ENCODE peak calls at places on chromosomes 3 and 15, in ten cellular contexts. H, V, Q, A, K, P, C, I, T and N are unnamed samples. For H3K36me3, the result is how much of the 10 kb centered on the place peaks cover.

GRCh38 chr3:102605146-102605545 is 170.3 kb downstream of the ZPLD1 start:
- DNase-seq in H (no peak), V (no peak), Q (no peak), A (no peak), K (no peak), P (no peak), C (no peak), I (no peak), T (no peak), N (no peak)

GRCh38 chr3:193782280-193782654 is 189.3 kb downstream of the OPA1 start:
- DNase-seq in H (no peak), V (peak), Q (no peak), A (no peak), K (no peak), P (no peak), C (peak), I (no peak), T (no peak), N (no peak)

GRCh38 chr3:67291287-67292252 is 293.5 kb downstream of the KBTBD8 start:
- DNase-seq in H (no peak), V (no peak), Q (no peak), A (no peak), K (no peak), P (no peak), C (no peak), I (no peak), T (no peak), N (no peak)

GRCh38 chr3:12822725-12823373 is 18.5 kb downstream of the RPL32 start:
- DNase-seq in H (no peak), V (no peak), Q (no peak), A (no peak), K (no peak), P (no peak), C (peak), I (no peak), T (no peak), N (peak)

GRCh38 chr3:104178695-104179094 is 1188.0 kb upstream of the ALCAM start:
- DNase-seq in H (no peak), V (no peak), Q (no peak), A (no peak), K (no peak), P (no peak), C (no peak), I (no peak), T (no peak), N (no peak)

GRCh38 chr3:107421881-107422280 is 44.6 kb downstream of the CCDC54 start:
- DNase-seq in H (no peak), V (no peak), Q (no peak), A (no peak), K (no peak), P (no peak), C (no peak), I (no peak), T (no peak), N (no peak)

GRCh38 chr3:146100825-146101444 is 60.0 kb downstream of the PLOD2 start:
- DNase-seq in H (no peak), V (no peak), Q (no peak), A (no peak), K (no peak), P (no peak), C (no peak), I (no peak), T (no peak), N (no peak)

GRCh38 chr3:116963802-116964201 is 254.2 kb downstream of the TUSC7 start:
- DNase-seq in H (no peak), V (no peak), Q (no peak), A (no peak), K (no peak), P (no peak), C (no peak), I (no peak), T (no peak), N (no peak)

GRCh38 chr3:171416061-171416460 is 44.1 kb downstream of the TNIK start:
- DNase-seq in H (no peak), V (no peak), Q (no peak), A (no peak), K (no peak), P (no peak), C (no peak), I (no peak), T (no peak), N (no peak)

GRCh38 chr15:40756938-40757337 is 1.9 kb upstream of the RMDN3 start:
- DNase-seq in H (no peak), V (no peak), Q (no peak), A (no peak), K (no peak), P (no peak), C (no peak), I (peak), T (no peak), N (no peak)

GRCh38 chr15:41782486-41783271 is 8.4 kb downstream of the MAPKBP1 start:
- DNase-seq in H (no peak), V (no peak), Q (no peak), A (no peak), K (no peak), P (no peak), C (no peak), I (no peak), T (no peak), N (no peak)

GRCh38 chr3:70738310-70738681 is 425.9 kb upstream of the MDFIC2 start:
- DNase-seq in H (no peak), V (no peak), Q (no peak), A (no peak), K (no peak), P (no peak), C (peak), I (no peak), T (no peak), N (no peak)

GRCh38 chr15:67370206-67370954 is 115.8 kb downstream of the IQCH start:
- DNase-seq in H (no peak), V (no peak), Q (no peak), A (no peak), K (no peak), P (no peak), C (no peak), I (no peak), T (no peak), N (no peak)

GRCh38 chr3:129947916-129948315 is 26.6 kb upstream of the TRH start:
- DNase-seq in H (no peak), V (no peak), Q (no peak), A (no peak), K (no peak), P (no peak), C (no peak), I (no peak), T (no peak), N (no peak)

GRCh38 chr3:147298511-147298982 is 107.8 kb downstream of the ZIC4 start:
- DNase-seq in H (no peak), V (no peak), Q (no peak), A (no peak), K (peak), P (no peak), C (peak), I (no peak), T (no peak), N (no peak)

GRCh38 chr3:82999777-83000176 is 1238.3 kb upstream of the GBE1 start:
- DNase-seq in H (no peak), V (no peak), Q (no peak), A (no peak), K (no peak), P (no peak), C (no peak), I (no peak), T (no peak), N (no peak)

GRCh38 chr3:133674290-133674912 is 12.7 kb upstream of the TOPBP1 start:
- DNase-seq in H (no peak), V (no peak), Q (no peak), A (no peak), K (peak), P (no peak), C (no peak), I (peak), T (no peak), N (peak)

GRCh38 chr3:134039161-134039862 is 9.6 kb upstream of the SLCO2A1 start:
- DNase-seq in H (no peak), V (no peak), Q (peak), A (no peak), K (no peak), P (peak), C (peak), I (no peak), T (no peak), N (peak)

GRCh38 chr3:11143476-11143875 is 10.8 kb upstream of the HRH1 start:
- DNase-seq in H (no peak), V (no peak), Q (no peak), A (no peak), K (no peak), P (no peak), C (no peak), I (no peak), T (no peak), N (no peak)

GRCh38 chr15:60611592-60612346 is 132.8 kb upstream of the ICE2 start:
- DNase-seq in H (no peak), V (no peak), Q (no peak), A (no peak), K (no peak), P (no peak), C (no peak), I (no peak), T (no peak), N (no peak)

GRCh38 chr3:158912188-158912587 is 110.3 kb downstream of the MFSD1 start:
- DNase-seq in H (no peak), V (no peak), Q (no peak), A (no peak), K (no peak), P (no peak), C (no peak), I (no peak), T (no peak), N (peak)

GRCh38 chr3:58117561-58118305 is 93.0 kb downstream of the DNASE1L3 start:
- DNase-seq in H (no peak), V (no peak), Q (no peak), A (peak), K (no peak), P (no peak), C (no peak), I (no peak), T (no peak), N (no peak)

GRCh38 chr3:63724987-63725386 is 72.5 kb downstream of the SNTN start:
- DNase-seq in H (no peak), V (no peak), Q (no peak), A (no peak), K (no peak), P (no peak), C (peak), I (no peak), T (no peak), N (peak)

GRCh38 chr3:100024520-100025303 is 89.6 kb downstream of the FILIP1L start:
- DNase-seq in H (no peak), V (no peak), Q (no peak), A (no peak), K (no peak), P (no peak), C (no peak), I (no peak), T (no peak), N (no peak)

GRCh38 chr15:70002897-70003296 is 94.8 kb downstream of the TLE3 start:
- DNase-seq in H (no peak), V (no peak), Q (no peak), A (no peak), K (no peak), P (no peak), C (no peak), I (no peak), T (no peak), N (no peak)

GRCh38 chr3:183252973-183253363 is at the start of gene B3GNT5:
- DNase-seq in H (peak), V (peak), Q (no peak), A (peak), K (no peak), P (peak), C (peak), I (peak), T (no peak), N (peak)

GRCh38 chr15:78174398-78174797 is 25.2 kb downstream of the IDH3A start:
- DNase-seq in H (no peak), V (no peak), Q (no peak), A (no peak), K (no peak), P (no peak), C (no peak), I (no peak), T (no peak), N (no peak)

GRCh38 chr3:124526601-124527000 is 203.7 kb upstream of the UMPS start:
- DNase-seq in H (no peak), V (no peak), Q (no peak), A (no peak), K (no peak), P (no peak), C (no peak), I (no peak), T (no peak), N (peak)

DNA sequence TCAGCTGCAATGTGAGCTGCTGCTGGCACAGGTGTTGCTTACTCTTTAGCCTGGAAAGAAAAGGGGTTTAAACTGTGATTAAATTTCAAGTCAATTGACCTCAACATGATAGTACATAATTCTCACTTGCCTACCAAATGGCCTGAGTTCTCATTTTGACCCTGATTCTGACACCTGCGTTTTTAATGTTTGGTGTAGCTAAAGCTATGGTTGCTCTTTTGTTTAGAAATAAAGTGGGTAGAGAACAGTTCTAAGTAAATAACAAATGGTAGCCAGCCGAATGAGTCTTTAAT is 100.8 kb upstream of the SOX2 start:
- DNase-seq in H (no peak), V (no peak), Q (no peak), A (no peak), K (no peak), P (no peak), C (no peak), I (no peak), T (no peak), N (no peak)
- H3K4me3 ChIP-seq in H (no peak), V (no peak), Q (no peak), A (no peak), K (peak), P (no peak), C (no peak), I (no peak), T (no peak), N (no peak)

DNA sequence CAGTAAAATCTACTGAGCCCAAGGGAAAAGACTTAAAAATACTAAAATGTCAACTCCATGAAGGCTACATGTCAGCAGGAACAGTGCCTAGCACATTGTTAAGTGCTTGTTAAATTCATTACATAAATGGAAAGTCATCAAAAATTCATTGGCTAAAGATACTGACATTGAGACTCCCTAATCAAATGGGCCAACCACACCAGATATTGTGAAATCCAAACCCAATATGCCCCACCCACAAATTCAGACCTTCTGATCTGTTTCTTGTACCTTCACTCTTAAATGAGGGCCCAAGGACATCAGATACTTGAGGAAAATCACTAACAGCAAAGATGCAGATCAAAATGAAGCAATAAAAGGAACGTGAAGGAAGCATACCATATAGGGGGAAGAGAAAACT is 20.7 kb downstream of the MRPS22 start:
- DNase-seq in H (no peak), V (no peak), Q (no peak), A (no peak), K (no peak), P (no peak), C (no peak), I (no peak), T (no peak), N (no peak)
- H3K36me3 ChIP-seq in H (half or more), V (half or more), Q (half or more), A (under half), K (under half), P (half or more), C (under half), I (under half), T (half or more), N (under half)

GRCh38 chr3:61687206-61687605 is 125.8 kb downstream of the PTPRG start:
- DNase-seq in H (no peak), V (no peak), Q (no peak), A (no peak), K (no peak), P (no peak), C (peak), I (no peak), T (no peak), N (no peak)
- H3K4me3 ChIP-seq in H (no peak), V (no peak), Q (no peak), A (no peak), K (no peak), P (no peak), C (no peak), I (no peak), T (no peak), N (no peak)

DNA sequence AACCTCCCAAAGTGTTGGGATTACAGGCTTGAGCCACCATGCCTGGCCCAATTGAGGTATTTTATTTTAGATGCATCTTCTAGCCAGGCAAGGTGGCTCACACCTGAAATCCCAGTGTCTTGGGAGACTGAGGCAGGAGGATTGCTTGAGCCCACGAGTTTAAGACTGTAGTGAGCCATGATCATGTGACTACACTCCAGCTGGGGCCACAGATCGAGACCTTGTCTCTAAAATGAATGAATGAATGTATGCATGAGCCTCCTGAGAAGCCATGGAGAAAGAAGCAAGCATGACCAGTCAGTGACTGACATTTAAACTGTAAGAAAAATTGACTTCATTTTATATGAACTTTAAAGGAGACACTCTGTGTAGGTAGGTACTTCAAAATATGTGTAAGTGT is 105.7 kb downstream of the ZNF609 start:
- DNase-seq in H (no peak), V (no peak), Q (no peak), A (no peak), K (no peak), P (no peak), C (no peak), I (no peak), T (no peak), N (no peak)
- H3K36me3 ChIP-seq in H (under half), V (under half), Q (under half), A (under half), K (under half), P (under half), C (under half), I (under half), T (under half), N (under half)

GRCh38 chr15:76057332-76058000 is 2.3 kb upstream of the TMEM266 start:
- DNase-seq in H (peak), V (no peak), Q (no peak), A (no peak), K (peak), P (no peak), C (peak), I (no peak), T (peak), N (peak)
- H3K4me3 ChIP-seq in H (no peak), V (peak), Q (no peak), A (no peak), K (no peak), P (no peak), C (no peak), I (no peak), T (no peak), N (no peak)

DNA sequence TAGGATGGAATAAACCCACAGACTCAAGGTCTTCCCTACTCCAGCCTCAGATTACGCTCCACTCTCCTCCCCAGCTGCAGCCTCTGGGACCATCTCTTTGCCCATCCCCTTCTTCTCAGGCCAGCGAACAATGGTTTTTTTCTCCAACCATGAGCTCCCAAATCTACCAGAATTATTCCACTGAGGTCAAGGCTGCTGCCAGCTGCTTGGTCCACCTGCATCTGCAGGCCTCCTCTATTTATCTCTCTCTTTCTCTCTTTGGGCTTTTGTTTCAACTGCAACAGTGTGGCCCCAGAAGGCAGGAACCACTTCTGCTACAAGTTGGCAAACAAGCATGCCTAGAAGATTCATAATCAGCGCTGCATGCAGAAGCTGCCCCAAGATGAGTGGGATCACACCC is 19.1 kb downstream of the CHRM5 start:
- DNase-seq in H (no peak), V (no peak), Q (no peak), A (no peak), K (no peak), P (no peak), C (no peak), I (no peak), T (no peak), N (no peak)
- H3K36me3 ChIP-seq in H (under half), V (under half), Q (under half), A (under half), K (under half), P (under half), C (under half), I (under half), T (under half), N (under half)